ENCODE peak calls at places on chromosomes 4 and X, in eight cellular contexts. One of them, this sample, is unnamed.

GRCh38 chrX:20680998-20681397 is 414.3 kb upstream of the RPS6KA3 start:
- DNase-seq in glutamatergic neuron: no peak
- DNase-seq in cardiac muscle cell: no peak
- DNase-seq in A549: peak
- DNase-seq in thoracic aorta: no peak
- DNase-seq in cardiac fibroblast: no peak
- DNase-seq in WTC11: no peak
- DNase-seq in CD4-positive, alpha-beta T cell: no peak
- DNase-seq in this sample: no peak

GRCh38 chr4:112290341-112290740 is 4.6 kb upstream of the TIFA start:
- DNase-seq in cardiac fibroblast: no peak
- DNase-seq in WTC11: no peak
- DNase-seq in CD4-positive, alpha-beta T cell: no peak
- DNase-seq in glutamatergic neuron: no peak
- DNase-seq in A549: no peak
- DNase-seq in cardiac muscle cell: no peak
- DNase-seq in thoracic aorta: no peak
- DNase-seq in this sample: no peak

GRCh38 chr4:35516102-35516501 is 728.2 kb downstream of the ARAP2 start:
- DNase-seq in CD4-positive, alpha-beta T cell: no peak
- DNase-seq in WTC11: no peak
- DNase-seq in glutamatergic neuron: peak
- DNase-seq in cardiac muscle cell: no peak
- DNase-seq in cardiac fibroblast: no peak
- DNase-seq in A549: no peak
- DNase-seq in thoracic aorta: no peak
- DNase-seq in this sample: no peak

GRCh38 chr4:98113005-98113404 is 30.3 kb downstream of the STPG2 start:
- DNase-seq in thoracic aorta: no peak
- DNase-seq in cardiac fibroblast: peak
- DNase-seq in A549: peak
- DNase-seq in cardiac muscle cell: peak
- DNase-seq in WTC11: no peak
- DNase-seq in glutamatergic neuron: peak
- DNase-seq in CD4-positive, alpha-beta T cell: no peak
- DNase-seq in this sample: peak

GRCh38 chr4:13542577-13543042 is 1.7 kb downstream of the NKX3-2 start:
- DNase-seq in thoracic aorta: no peak
- DNase-seq in WTC11: no peak
- DNase-seq in cardiac fibroblast: no peak
- DNase-seq in A549: no peak
- DNase-seq in cardiac muscle cell: no peak
- DNase-seq in CD4-positive, alpha-beta T cell: no peak
- DNase-seq in glutamatergic neuron: no peak
- DNase-seq in this sample: no peak

GRCh38 chr4:87224036-87224923 is 3.9 kb upstream of the KLHL8 start:
- DNase-seq in A549: no peak
- DNase-seq in thoracic aorta: no peak
- DNase-seq in cardiac fibroblast: no peak
- DNase-seq in cardiac muscle cell: no peak
- DNase-seq in WTC11: no peak
- DNase-seq in glutamatergic neuron: no peak
- DNase-seq in CD4-positive, alpha-beta T cell: no peak
- DNase-seq in this sample: no peak

GRCh38 chrX:102765794-102766193 is 45.3 kb downstream of the GPRASP3 start:
- DNase-seq in thoracic aorta: no peak
- DNase-seq in cardiac fibroblast: peak
- DNase-seq in CD4-positive, alpha-beta T cell: no peak
- DNase-seq in cardiac muscle cell: no peak
- DNase-seq in WTC11: no peak
- DNase-seq in A549: peak
- DNase-seq in glutamatergic neuron: no peak
- DNase-seq in this sample: no peak

GRCh38 chr4:122854860-122855259 is 28.2 kb downstream of the FGF2 start:
- DNase-seq in cardiac fibroblast: no peak
- DNase-seq in cardiac muscle cell: no peak
- DNase-seq in A549: no peak
- DNase-seq in thoracic aorta: peak
- DNase-seq in glutamatergic neuron: no peak
- DNase-seq in WTC11: no peak
- DNase-seq in CD4-positive, alpha-beta T cell: no peak
- DNase-seq in this sample: no peak

GRCh38 chrX:124634363-124634762 is 288.0 kb downstream of the SH2D1A start:
- DNase-seq in cardiac fibroblast: no peak
- DNase-seq in CD4-positive, alpha-beta T cell: no peak
- DNase-seq in WTC11: no peak
- DNase-seq in glutamatergic neuron: no peak
- DNase-seq in cardiac muscle cell: no peak
- DNase-seq in thoracic aorta: no peak
- DNase-seq in A549: no peak
- DNase-seq in this sample: no peak

GRCh38 chrX:154718607-154719006 is 32.3 kb downstream of the GAB3 start:
- DNase-seq in CD4-positive, alpha-beta T cell: no peak
- DNase-seq in thoracic aorta: no peak
- DNase-seq in WTC11: no peak
- DNase-seq in glutamatergic neuron: no peak
- DNase-seq in A549: no peak
- DNase-seq in cardiac muscle cell: no peak
- DNase-seq in cardiac fibroblast: no peak
- DNase-seq in this sample: no peak

GRCh38 chr4:118842055-118842454 is 6.1 kb upstream of the SEC24D start:
- DNase-seq in A549: no peak
- DNase-seq in thoracic aorta: no peak
- DNase-seq in WTC11: no peak
- DNase-seq in glutamatergic neuron: no peak
- DNase-seq in cardiac fibroblast: no peak
- DNase-seq in cardiac muscle cell: no peak
- DNase-seq in CD4-positive, alpha-beta T cell: no peak
- DNase-seq in this sample: no peak

GRCh38 chr4:87356832-87357526 is 34.0 kb downstream of the HSD17B11 start:
- DNase-seq in A549: no peak
- DNase-seq in cardiac muscle cell: no peak
- DNase-seq in glutamatergic neuron: no peak
- DNase-seq in CD4-positive, alpha-beta T cell: no peak
- DNase-seq in cardiac fibroblast: no peak
- DNase-seq in WTC11: no peak
- DNase-seq in thoracic aorta: no peak
- DNase-seq in this sample: no peak

GRCh38 chr4:176084769-176085168 is 19.1 kb downstream of the WDR17 start:
- DNase-seq in WTC11: no peak
- DNase-seq in CD4-positive, alpha-beta T cell: no peak
- DNase-seq in cardiac fibroblast: no peak
- DNase-seq in glutamatergic neuron: no peak
- DNase-seq in thoracic aorta: no peak
- DNase-seq in A549: no peak
- DNase-seq in cardiac muscle cell: no peak
- DNase-seq in this sample: no peak

GRCh38 chr4:53781614-53782467 is 190.6 kb upstream of the LNX1 start:
- DNase-seq in cardiac muscle cell: no peak
- DNase-seq in A549: peak
- DNase-seq in WTC11: no peak
- DNase-seq in CD4-positive, alpha-beta T cell: no peak
- DNase-seq in thoracic aorta: no peak
- DNase-seq in cardiac fibroblast: no peak
- DNase-seq in glutamatergic neuron: no peak
- DNase-seq in this sample: no peak

GRCh38 chrX:111375747-111376146 is 36.2 kb downstream of the DCX start:
- DNase-seq in A549: no peak
- DNase-seq in cardiac fibroblast: no peak
- DNase-seq in CD4-positive, alpha-beta T cell: no peak
- DNase-seq in WTC11: no peak
- DNase-seq in glutamatergic neuron: no peak
- DNase-seq in cardiac muscle cell: peak
- DNase-seq in thoracic aorta: no peak
- DNase-seq in this sample: peak

GRCh38 chr4:62014982-62015739 is 815.0 kb downstream of the ADGRL3 start:
- DNase-seq in cardiac muscle cell: no peak
- DNase-seq in CD4-positive, alpha-beta T cell: no peak
- DNase-seq in thoracic aorta: no peak
- DNase-seq in glutamatergic neuron: no peak
- DNase-seq in WTC11: no peak
- DNase-seq in A549: no peak
- DNase-seq in cardiac fibroblast: peak
- DNase-seq in this sample: no peak

GRCh38 chr4:113584407-113585150 is 177.0 kb downstream of the CAMK2D start:
- DNase-seq in cardiac muscle cell: peak
- DNase-seq in glutamatergic neuron: no peak
- DNase-seq in WTC11: peak
- DNase-seq in CD4-positive, alpha-beta T cell: no peak
- DNase-seq in A549: peak
- DNase-seq in thoracic aorta: no peak
- DNase-seq in cardiac fibroblast: peak
- DNase-seq in this sample: no peak

GRCh38 chr4:8559011-8559410 is 21.2 kb upstream of the GPR78 start:
- DNase-seq in thoracic aorta: no peak
- DNase-seq in cardiac fibroblast: no peak
- DNase-seq in A549: no peak
- DNase-seq in CD4-positive, alpha-beta T cell: no peak
- DNase-seq in cardiac muscle cell: no peak
- DNase-seq in glutamatergic neuron: no peak
- DNase-seq in WTC11: no peak
- DNase-seq in this sample: no peak

GRCh38 chr4:11471613-11472012 is 42.9 kb upstream of the HS3ST1 start:
- DNase-seq in glutamatergic neuron: no peak
- DNase-seq in WTC11: no peak
- DNase-seq in CD4-positive, alpha-beta T cell: peak
- DNase-seq in cardiac fibroblast: peak
- DNase-seq in A549: no peak
- DNase-seq in thoracic aorta: no peak
- DNase-seq in cardiac muscle cell: no peak
- DNase-seq in this sample: no peak

GRCh38 chrX:7115557-7115956 is 32.0 kb upstream of the STS start:
- DNase-seq in glutamatergic neuron: no peak
- DNase-seq in A549: no peak
- DNase-seq in cardiac fibroblast: peak
- DNase-seq in CD4-positive, alpha-beta T cell: no peak
- DNase-seq in thoracic aorta: no peak
- DNase-seq in cardiac muscle cell: no peak
- DNase-seq in WTC11: no peak
- DNase-seq in this sample: no peak

DNA sequence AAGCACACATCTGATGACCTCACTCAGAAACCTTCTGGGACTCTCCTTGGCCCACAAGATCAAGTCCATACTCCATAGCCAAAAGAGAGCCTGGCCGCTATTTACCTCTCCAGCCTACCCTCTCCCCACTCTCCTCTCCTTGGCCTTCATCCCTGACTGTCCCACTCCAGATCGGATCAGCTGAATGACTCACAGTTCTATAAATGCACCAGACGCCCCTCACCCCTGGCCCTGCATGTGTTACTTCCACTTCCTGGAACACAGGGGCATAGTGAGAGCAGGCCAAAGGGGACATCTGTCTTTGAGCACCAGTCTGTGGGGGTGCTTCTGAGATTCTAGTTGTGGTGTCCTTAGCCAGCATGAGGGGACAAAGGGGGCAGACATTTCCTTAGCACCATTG is 62.4 kb downstream of the PJA1 start:
- DNase-seq in cardiac muscle cell: no peak
- DNase-seq in thoracic aorta: no peak
- DNase-seq in WTC11: no peak
- DNase-seq in A549: no peak
- DNase-seq in CD4-positive, alpha-beta T cell: no peak
- DNase-seq in glutamatergic neuron: no peak
- DNase-seq in cardiac fibroblast: no peak
- DNase-seq in this sample: no peak
- TF ChIP-seq CTCF in cardiac muscle cell: no peak
- TF ChIP-seq CTCF in thoracic aorta: no peak
- TF ChIP-seq CTCF in WTC11: no peak
- TF ChIP-seq CTCF in A549: no peak
- TF ChIP-seq CTCF in CD4-positive, alpha-beta T cell: no peak
- TF ChIP-seq CTCF in glutamatergic neuron: no peak
- TF ChIP-seq CTCF in cardiac fibroblast: no peak
- TF ChIP-seq CTCF in this sample: no peak

GRCh38 chrX:115972717-115973116 is 197.8 kb upstream of the AGTR2 start:
- DNase-seq in A549: no peak
- DNase-seq in WTC11: no peak
- DNase-seq in CD4-positive, alpha-beta T cell: no peak
- DNase-seq in glutamatergic neuron: no peak
- DNase-seq in cardiac muscle cell: peak
- DNase-seq in cardiac fibroblast: peak
- DNase-seq in thoracic aorta: no peak
- DNase-seq in this sample: no peak

GRCh38 chrX:115970718-115971117 is 199.8 kb upstream of the AGTR2 start:
- DNase-seq in CD4-positive, alpha-beta T cell: no peak
- DNase-seq in cardiac fibroblast: no peak
- DNase-seq in A549: no peak
- DNase-seq in thoracic aorta: no peak
- DNase-seq in cardiac muscle cell: no peak
- DNase-seq in WTC11: no peak
- DNase-seq in glutamatergic neuron: no peak
- DNase-seq in this sample: no peak

GRCh38 chrX:115966920-115967319 is 203.6 kb upstream of the AGTR2 start:
- DNase-seq in WTC11: no peak
- DNase-seq in CD4-positive, alpha-beta T cell: no peak
- DNase-seq in glutamatergic neuron: no peak
- DNase-seq in cardiac fibroblast: peak
- DNase-seq in A549: no peak
- DNase-seq in thoracic aorta: no peak
- DNase-seq in cardiac muscle cell: peak
- DNase-seq in this sample: no peak

GRCh38 chrX:115968436-115969252 is 201.9 kb upstream of the AGTR2 start:
- DNase-seq in thoracic aorta: no peak
- DNase-seq in cardiac muscle cell: peak
- DNase-seq in WTC11: peak
- DNase-seq in A549: peak
- DNase-seq in CD4-positive, alpha-beta T cell: no peak
- DNase-seq in glutamatergic neuron: peak
- DNase-seq in cardiac fibroblast: peak
- DNase-seq in this sample: peak
- TF ChIP-seq CTCF in thoracic aorta: no peak
- TF ChIP-seq CTCF in cardiac muscle cell: peak
- TF ChIP-seq CTCF in WTC11: no peak
- TF ChIP-seq CTCF in A549: peak
- TF ChIP-seq CTCF in CD4-positive, alpha-beta T cell: no peak
- TF ChIP-seq CTCF in glutamatergic neuron: no peak
- TF ChIP-seq CTCF in cardiac fibroblast: no peak
- TF ChIP-seq CTCF in this sample: no peak

GRCh38 chrX:148316446-148316845 is 184.0 kb upstream of the AFF2 start:
- DNase-seq in cardiac fibroblast: no peak
- DNase-seq in cardiac muscle cell: no peak
- DNase-seq in glutamatergic neuron: no peak
- DNase-seq in CD4-positive, alpha-beta T cell: no peak
- DNase-seq in thoracic aorta: no peak
- DNase-seq in A549: no peak
- DNase-seq in WTC11: no peak
- DNase-seq in this sample: no peak
- TF ChIP-seq CTCF in cardiac fibroblast: no peak
- TF ChIP-seq CTCF in cardiac muscle cell: no peak
- TF ChIP-seq CTCF in glutamatergic neuron: no peak
- TF ChIP-seq CTCF in CD4-positive, alpha-beta T cell: no peak
- TF ChIP-seq CTCF in thoracic aorta: no peak
- TF ChIP-seq CTCF in A549: no peak
- TF ChIP-seq CTCF in WTC11: no peak
- TF ChIP-seq CTCF in this sample: no peak

DNA sequence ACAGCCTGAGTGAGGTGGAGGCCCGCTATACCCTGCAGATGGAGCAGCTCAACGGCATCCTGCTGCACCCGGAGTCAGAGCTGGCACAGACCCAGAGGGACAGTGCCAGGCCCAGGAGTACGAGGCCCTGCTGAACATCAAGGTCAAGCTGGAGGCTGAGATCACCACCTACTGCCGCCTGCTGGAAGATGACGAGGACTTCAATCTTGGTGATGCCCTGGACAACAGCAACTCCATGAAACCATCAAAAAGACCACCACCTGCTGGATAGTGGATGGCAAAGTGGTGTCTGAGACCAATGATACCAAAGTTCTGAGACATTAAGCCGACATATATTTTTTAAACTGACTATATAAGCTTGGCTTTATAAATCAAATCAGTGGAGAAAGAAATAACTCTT is 73.3 kb upstream of the HHIP start:
- DNase-seq in glutamatergic neuron: no peak
- DNase-seq in cardiac fibroblast: no peak
- DNase-seq in A549: peak
- DNase-seq in thoracic aorta: no peak
- DNase-seq in WTC11: peak
- DNase-seq in cardiac muscle cell: no peak
- DNase-seq in CD4-positive, alpha-beta T cell: no peak
- DNase-seq in this sample: peak
- TF ChIP-seq CTCF in glutamatergic neuron: no peak
- TF ChIP-seq CTCF in cardiac fibroblast: no peak
- TF ChIP-seq CTCF in A549: no peak
- TF ChIP-seq CTCF in thoracic aorta: no peak
- TF ChIP-seq CTCF in WTC11: no peak
- TF ChIP-seq CTCF in cardiac muscle cell: no peak
- TF ChIP-seq CTCF in CD4-positive, alpha-beta T cell: no peak
- TF ChIP-seq CTCF in this sample: peak